ENCODE peak calls at places on chromosome 20, in seven cellular contexts. X, W, K, J, R, N and S are unnamed samples.

GRCh38 chr20:62356143-62356947 is 10.8 kb downstream of the LAMA5 start:
- DNase-seq in X (no peak), W (no peak), K (no peak), J (no peak), R (no peak), N (no peak), S (peak)

GRCh38 chr20:6707231-6707870 is 60.1 kb upstream of the BMP2 start:
- DNase-seq in X (no peak), W (no peak), K (no peak), J (no peak), R (no peak), N (no peak), S (no peak)

GRCh38 chr20:50565874-50566273 is 55.7 kb downstream of the PTPN1 start:
- DNase-seq in X (no peak), W (no peak), K (no peak), J (no peak), R (no peak), N (no peak), S (no peak)

GRCh38 chr20:288956-289692 is 1.4 kb downstream of the C20orf96 start:
- DNase-seq in X (peak), W (no peak), K (no peak), J (no peak), R (no peak), N (no peak), S (no peak)

GRCh38 chr20:25085756-25086495 is 4.0 kb upstream of the VSX1 start:
- DNase-seq in X (no peak), W (no peak), K (no peak), J (no peak), R (no peak), N (no peak), S (no peak)

GRCh38 chr20:1899169-1899525 is 3.9 kb downstream of the SIRPA start:
- DNase-seq in X (no peak), W (no peak), K (no peak), J (no peak), R (no peak), N (no peak), S (no peak)

GRCh38 chr20:42082611-42083010 is 464.4 kb upstream of the CHD6 start:
- DNase-seq in X (no peak), W (no peak), K (no peak), J (no peak), R (peak), N (no peak), S (peak)

GRCh38 chr20:39800111-39800510 is 838.0 kb downstream of the DHX35 start:
- DNase-seq in X (no peak), W (no peak), K (no peak), J (no peak), R (no peak), N (no peak), S (no peak)

GRCh38 chr20:52361650-52362049 is 170.1 kb upstream of the ZFP64 start:
- DNase-seq in X (no peak), W (no peak), K (peak), J (no peak), R (no peak), N (no peak), S (no peak)

GRCh38 chr20:17966432-17967312 is 1.9 kb downstream of the SNX5 start:
- DNase-seq in X (no peak), W (no peak), K (no peak), J (no peak), R (no peak), N (peak), S (no peak)

GRCh38 chr20:25195962-25196700 is 619 bp downstream of the ENTPD6 start:
- DNase-seq in X (peak), W (no peak), K (peak), J (no peak), R (no peak), N (peak), S (peak)

GRCh38 chr20:59448828-59449444 is 148.5 kb downstream of the EDN3 start:
- DNase-seq in X (no peak), W (no peak), K (no peak), J (no peak), R (no peak), N (no peak), S (no peak)

GRCh38 chr20:49685809-49686208 is 27.9 kb downstream of the B4GALT5 start:
- DNase-seq in X (no peak), W (no peak), K (no peak), J (no peak), R (no peak), N (no peak), S (no peak)

GRCh38 chr20:47258745-47259695 is 97.5 kb downstream of the ZMYND8 start:
- DNase-seq in X (no peak), W (no peak), K (no peak), J (no peak), R (no peak), N (no peak), S (peak)

GRCh38 chr20:53967527-53967926 is 102.9 kb downstream of the BCAS1 start:
- DNase-seq in X (no peak), W (no peak), K (no peak), J (no peak), R (no peak), N (no peak), S (no peak)

GRCh38 chr20:63622732-63623131 is 4.2 kb downstream of the GMEB2 start:
- DNase-seq in X (no peak), W (no peak), K (no peak), J (peak), R (no peak), N (no peak), S (no peak)

GRCh38 chr20:52031574-52032303 is 159.8 kb downstream of the ZFP64 start:
- DNase-seq in X (peak), W (no peak), K (no peak), J (no peak), R (no peak), N (peak), S (no peak)

GRCh38 chr20:47248448-47248966 is 108.0 kb downstream of the ZMYND8 start:
- DNase-seq in X (no peak), W (no peak), K (no peak), J (no peak), R (no peak), N (no peak), S (no peak)

GRCh38 chr20:50438986-50439407 is 71.2 kb upstream of the PTPN1 start:
- DNase-seq in X (no peak), W (no peak), K (no peak), J (no peak), R (no peak), N (no peak), S (no peak)

GRCh38 chr20:3595541-3595940 is 67.7 kb downstream of the GFRA4 start:
- DNase-seq in X (no peak), W (no peak), K (no peak), J (no peak), R (no peak), N (no peak), S (no peak)

GRCh38 chr20:59988141-59988540 is 29.9 kb downstream of the CDH26 start:
- DNase-seq in X (no peak), W (no peak), K (peak), J (no peak), R (no peak), N (no peak), S (no peak)

GRCh38 chr20:19787366-19787765 is 29.3 kb downstream of the RIN2 start:
- DNase-seq in X (no peak), W (no peak), K (no peak), J (no peak), R (no peak), N (no peak), S (no peak)

GRCh38 chr20:19784511-19785172 is 26.6 kb downstream of the RIN2 start:
- DNase-seq in X (peak), W (no peak), K (peak), J (no peak), R (peak), N (peak), S (peak)

GRCh38 chr20:19786311-19786710 is 28.3 kb downstream of the RIN2 start:
- DNase-seq in X (peak), W (no peak), K (no peak), J (no peak), R (peak), N (no peak), S (peak)

GRCh38 chr20:19785173-19785799 is 27.2 kb downstream of the RIN2 start:
- DNase-seq in X (no peak), W (no peak), K (no peak), J (no peak), R (no peak), N (no peak), S (no peak)

GRCh38 chr20:19785886-19786285 is 27.8 kb downstream of the RIN2 start:
- DNase-seq in X (no peak), W (no peak), K (no peak), J (no peak), R (no peak), N (no peak), S (no peak)
- H3K27ac ChIP-seq in X (peak), W (no peak), K (peak), J (peak), R (peak), N (no peak), S (no peak)

GRCh38 chr20:40945189-40945588 is 83.4 kb upstream of the TOP1 start:
- DNase-seq in X (no peak), W (no peak), K (no peak), J (no peak), R (no peak), N (no peak), S (peak)

GRCh38 chr20:40942775-40943174 is 85.8 kb upstream of the TOP1 start:
- DNase-seq in X (no peak), W (no peak), K (no peak), J (no peak), R (no peak), N (no peak), S (no peak)

GRCh38 chr20:40943591-40943990 is 85.0 kb upstream of the TOP1 start:
- DNase-seq in X (no peak), W (no peak), K (no peak), J (no peak), R (no peak), N (no peak), S (no peak)

GRCh38 chr20:40948352-40949267 is 80.0 kb upstream of the TOP1 start:
- DNase-seq in X (no peak), W (no peak), K (no peak), J (no peak), R (no peak), N (no peak), S (no peak)

DNA sequence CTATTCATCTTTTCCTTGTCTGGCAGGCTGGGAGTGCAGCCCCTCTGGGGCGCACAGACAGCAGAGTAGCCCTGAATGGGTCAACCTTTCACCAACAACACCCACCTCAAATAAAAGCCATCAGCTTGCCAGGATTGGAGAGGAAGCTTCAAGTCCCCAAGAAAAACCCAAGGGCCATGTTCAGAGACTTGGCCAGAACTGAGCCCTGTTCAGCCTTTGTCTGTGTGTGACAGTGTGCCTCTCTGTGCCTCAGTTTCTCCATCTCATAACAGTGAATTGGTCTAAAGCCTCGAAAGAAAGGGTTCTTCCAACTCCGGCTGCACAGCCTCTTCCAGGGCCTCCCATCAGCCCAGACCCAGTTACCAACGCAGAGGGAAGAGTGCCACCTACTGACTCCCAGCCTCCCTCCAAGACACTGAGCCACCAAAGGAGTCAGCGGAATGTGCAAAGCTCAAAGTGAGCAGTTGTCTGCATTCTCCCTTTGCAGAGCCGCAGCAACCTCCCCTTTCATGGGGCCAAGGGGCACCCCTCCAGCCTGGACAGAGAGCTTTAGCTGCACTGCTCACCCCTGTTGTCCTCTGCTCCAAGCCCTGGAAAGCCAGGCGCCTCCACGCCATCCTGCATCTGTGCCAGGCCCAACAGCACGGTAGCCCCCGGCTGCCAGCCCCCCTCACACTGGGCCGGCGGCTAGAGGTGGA is 82.7 kb upstream of the TOP1 start:
- DNase-seq in X (peak), W (peak), K (peak), J (peak), R (no peak), N (peak), S (peak)
- TF ChIP-seq CTCF in X (peak), W (peak), K (no peak), J (peak), R (no peak), N (peak), S (peak)

GRCh38 chr20:34514897-34515483 is 1.2 kb upstream of the DYNLRB1 start:
- DNase-seq in X (no peak), W (no peak), K (no peak), J (no peak), R (no peak), N (no peak), S (no peak)

GRCh38 chr20:34511891-34512265 is 4.3 kb upstream of the DYNLRB1 start:
- DNase-seq in X (no peak), W (no peak), K (no peak), J (no peak), R (no peak), N (peak), S (no peak)

GRCh38 chr20:34512266-34512954 is 3.8 kb upstream of the DYNLRB1 start:
- DNase-seq in X (no peak), W (no peak), K (no peak), J (no peak), R (no peak), N (peak), S (no peak)

GRCh38 chr20:34510575-34510974 is 5.6 kb upstream of the DYNLRB1 start:
- DNase-seq in X (no peak), W (no peak), K (no peak), J (no peak), R (no peak), N (no peak), S (no peak)

GRCh38 chr20:34512955-34513419 is 3.2 kb upstream of the DYNLRB1 start:
- DNase-seq in X (no peak), W (no peak), K (no peak), J (no peak), R (no peak), N (no peak), S (no peak)
- TF ChIP-seq POLR2A in X (no peak), W (no peak), K (no peak), J (no peak), R (no peak), N (no peak), S (no peak)

GRCh38 chr20:45282700-45283528 is 23.7 kb upstream of the RBPJL start:
- DNase-seq in X (no peak), W (no peak), K (no peak), J (no peak), R (no peak), N (no peak), S (no peak)

GRCh38 chr20:45279992-45280391 is 25.6 kb upstream of the SLPI start:
- DNase-seq in X (no peak), W (no peak), K (no peak), J (no peak), R (no peak), N (no peak), S (no peak)

GRCh38 chr20:45288376-45288775 is 18.3 kb upstream of the RBPJL start:
- DNase-seq in X (no peak), W (no peak), K (no peak), J (no peak), R (no peak), N (no peak), S (no peak)

GRCh38 chr20:45288860-45289259 is 17.8 kb upstream of the RBPJL start:
- DNase-seq in X (no peak), W (no peak), K (no peak), J (no peak), R (no peak), N (no peak), S (no peak)

GRCh38 chr20:45283529-45284065 is 23.0 kb upstream of the RBPJL start:
- DNase-seq in X (no peak), W (no peak), K (no peak), J (no peak), R (no peak), N (no peak), S (no peak)
- H3K27ac ChIP-seq in X (no peak), W (no peak), K (no peak), J (no peak), R (no peak), N (no peak), S (no peak)